ENCODE peak calls at places on chromosome 14, in six cellular contexts. Z is naive B cell, U is KG1, R is PC-3, J is GM12891, X is NCI-H187 treated with DMSO at 0.1 percent for 48 hours. D is an unnamed sample.

GRCh38 chr14:61512508-61512907 is 182.8 kb upstream of the HIF1A start:
- DNase-seq in Z (no peak), U (no peak), R (peak), J (no peak), X (no peak), D (no peak)

GRCh38 chr14:33765251-33765650 is 185.6 kb downstream of the EGLN3 start:
- DNase-seq in Z (no peak), U (no peak), R (no peak), J (no peak), X (no peak), D (no peak)

GRCh38 chr14:100297320-100298300 is 8.6 kb downstream of the SLC25A29 start:
- DNase-seq in Z (peak), U (peak), R (no peak), J (peak), X (no peak), D (peak)

GRCh38 chr14:67675219-67675582 is 769 bp upstream of the VTI1B start:
- DNase-seq in Z (no peak), U (no peak), R (no peak), J (no peak), X (no peak), D (no peak)

GRCh38 chr14:92352158-92352985 is 29.4 kb downstream of the SLC24A4 start:
- DNase-seq in Z (no peak), U (no peak), R (peak), J (no peak), X (no peak), D (no peak)

GRCh38 chr14:60642790-60643397 is 6.4 kb downstream of the SIX1 start:
- DNase-seq in Z (no peak), U (no peak), R (no peak), J (no peak), X (no peak), D (no peak)

GRCh38 chr14:20247651-20248246 is 8.7 kb downstream of the OR11H4 start:
- DNase-seq in Z (no peak), U (no peak), R (peak), J (no peak), X (no peak), D (no peak)

GRCh38 chr14:45673420-45673819 is 420.4 kb upstream of the MIS18BP1 start:
- DNase-seq in Z (no peak), U (no peak), R (no peak), J (no peak), X (no peak), D (no peak)

GRCh38 chr14:81402123-81402495 is 2.0 kb upstream of the STON2 start:
- DNase-seq in Z (no peak), U (no peak), R (peak), J (no peak), X (no peak), D (no peak)

GRCh38 chr14:32075636-32076277 is 1.3 kb upstream of the ARHGAP5 start:
- DNase-seq in Z (no peak), U (no peak), R (peak), J (no peak), X (no peak), D (peak)

GRCh38 chr14:100147181-100147631 is 12.2 kb downstream of the DEGS2 start:
- DNase-seq in Z (no peak), U (no peak), R (no peak), J (peak), X (no peak), D (no peak)

GRCh38 chr14:38255673-38256357 is at the start of gene CLEC14A:
- DNase-seq in Z (no peak), U (no peak), R (no peak), J (no peak), X (no peak), D (no peak)

GRCh38 chr14:96635850-96636249 is 133.7 kb downstream of the PAPOLA start:
- DNase-seq in Z (no peak), U (no peak), R (peak), J (no peak), X (no peak), D (no peak)

GRCh38 chr14:87205811-87206210 is 787.2 kb downstream of the GALC start:
- DNase-seq in Z (no peak), U (no peak), R (no peak), J (no peak), X (no peak), D (no peak)

GRCh38 chr14:54259821-54260220 is 137.0 kb upstream of the CDKN3 start:
- DNase-seq in Z (no peak), U (no peak), R (no peak), J (no peak), X (no peak), D (no peak)

GRCh38 chr14:68181395-68182326 is 362.1 kb downstream of the RAD51B start:
- DNase-seq in Z (no peak), U (no peak), R (peak), J (no peak), X (no peak), D (no peak)

GRCh38 chr14:26687438-26687837 is 89.6 kb upstream of the NOVA1 start:
- DNase-seq in Z (no peak), U (no peak), R (no peak), J (no peak), X (no peak), D (no peak)

GRCh38 chr14:65261425-65261920 is 151.1 kb upstream of the FUT8 start:
- DNase-seq in Z (no peak), U (no peak), R (no peak), J (no peak), X (no peak), D (no peak)

GRCh38 chr14:49303952-49304516 is 282.1 kb downstream of the RPS29 start:
- DNase-seq in Z (no peak), U (peak), R (peak), J (no peak), X (no peak), D (no peak)

GRCh38 chr14:95490727-95491451 is 25.6 kb downstream of the SYNE3 start:
- DNase-seq in Z (no peak), U (no peak), R (peak), J (no peak), X (no peak), D (no peak)

GRCh38 chr14:47619397-47619796 is 56.0 kb downstream of the MDGA2 start:
- DNase-seq in Z (no peak), U (no peak), R (peak), J (no peak), X (no peak), D (no peak)

GRCh38 chr14:92475451-92476187 is 38.0 kb upstream of the RIN3 start:
- DNase-seq in Z (no peak), U (no peak), R (no peak), J (no peak), X (no peak), D (no peak)

GRCh38 chr14:91927800-91928199 is 19.7 kb downstream of the FBLN5 start:
- DNase-seq in Z (no peak), U (no peak), R (no peak), J (no peak), X (no peak), D (no peak)

GRCh38 chr14:82510007-82510406 is 976.4 kb upstream of the SEL1L start:
- DNase-seq in Z (no peak), U (no peak), R (no peak), J (no peak), X (no peak), D (no peak)

GRCh38 chr14:103511022-103511693 is 11.5 kb downstream of the CKB start:
- DNase-seq in Z (no peak), U (no peak), R (no peak), J (no peak), X (no peak), D (no peak)

GRCh38 chr14:57657487-57657886 is 163.8 kb upstream of the CCDC198 start:
- DNase-seq in Z (no peak), U (no peak), R (peak), J (no peak), X (no peak), D (no peak)

GRCh38 chr14:28754209-28754985 is 12.2 kb upstream of the FOXG1 start:
- DNase-seq in Z (no peak), U (peak), R (peak), J (no peak), X (peak), D (no peak)

GRCh38 chr14:33914676-33915516 is 36.0 kb downstream of the EGLN3 start:
- DNase-seq in Z (no peak), U (no peak), R (peak), J (no peak), X (no peak), D (no peak)

GRCh38 chr14:103568952-103569351 is 6.2 kb downstream of the COA8 start:
- DNase-seq in Z (no peak), U (no peak), R (no peak), J (no peak), X (no peak), D (no peak)

GRCh38 chr14:103488960-103489359 is 33.7 kb downstream of the CKB start:
- DNase-seq in Z (no peak), U (no peak), R (no peak), J (no peak), X (no peak), D (no peak)

GRCh38 chr14:96384740-96385139 is 7.2 kb upstream of the AK7 start:
- DNase-seq in Z (no peak), U (no peak), R (no peak), J (no peak), X (no peak), D (no peak)

GRCh38 chr14:68248481-68249255 is 429.1 kb downstream of the RAD51B start:
- DNase-seq in Z (peak), U (peak), R (peak), J (peak), X (no peak), D (peak)

GRCh38 chr14:52067873-52068740 is 752 bp downstream of the NID2 start:
- DNase-seq in Z (peak), U (no peak), R (peak), J (peak), X (no peak), D (no peak)

GRCh38 chr14:29310757-29311156 is 544.2 kb downstream of the FOXG1 start:
- DNase-seq in Z (no peak), U (no peak), R (peak), J (no peak), X (no peak), D (no peak)